ENCODE peak calls at places on chromosomes 3 and 15, in ten cellular contexts. One of them, this sample, is unnamed.

GRCh38 chr3:41418961-41419691 is 219.8 kb downstream of the CTNNB1 start:
- DNase-seq in left ventricle myocardium inferior: no peak
- DNase-seq in T1000: peak
- DNase-seq in nephron progenitor cell: no peak
- DNase-seq in activated CD4-positive, alpha-beta T cell treated with anti-CD3 and anti-CD28 coated beads, Interleukin-2, amount 10 ng/mL, durations not matched to agents 7 days and 5 days: peak
- DNase-seq in left ventricle myocardium superior: no peak
- DNase-seq in B cell: no peak
- DNase-seq in GM12865: no peak
- DNase-seq in WERI-Rb-1: no peak
- DNase-seq in HT-29: no peak
- DNase-seq in this sample: peak

GRCh38 chr15:74007820-74008371 is 13.4 kb downstream of the PML start:
- DNase-seq in T1000: no peak
- DNase-seq in GM12865: peak
- DNase-seq in B cell: peak
- DNase-seq in left ventricle myocardium inferior: no peak
- DNase-seq in HT-29: no peak
- DNase-seq in activated CD4-positive, alpha-beta T cell treated with anti-CD3 and anti-CD28 coated beads, Interleukin-2, amount 10 ng/mL, durations not matched to agents 7 days and 5 days: peak
- DNase-seq in nephron progenitor cell: no peak
- DNase-seq in WERI-Rb-1: no peak
- DNase-seq in left ventricle myocardium superior: no peak
- DNase-seq in this sample: no peak

GRCh38 chr3:190497809-190498208 is 16.1 kb upstream of the IL1RAP start:
- DNase-seq in left ventricle myocardium superior: no peak
- DNase-seq in GM12865: no peak
- DNase-seq in nephron progenitor cell: no peak
- DNase-seq in T1000: no peak
- DNase-seq in activated CD4-positive, alpha-beta T cell treated with anti-CD3 and anti-CD28 coated beads, Interleukin-2, amount 10 ng/mL, durations not matched to agents 7 days and 5 days: no peak
- DNase-seq in WERI-Rb-1: no peak
- DNase-seq in B cell: no peak
- DNase-seq in HT-29: no peak
- DNase-seq in left ventricle myocardium inferior: peak
- DNase-seq in this sample: no peak

GRCh38 chr3:149781216-149781615 is 11.1 kb downstream of the ANKUB1 start:
- DNase-seq in HT-29: no peak
- DNase-seq in WERI-Rb-1: no peak
- DNase-seq in GM12865: peak
- DNase-seq in B cell: peak
- DNase-seq in left ventricle myocardium inferior: no peak
- DNase-seq in activated CD4-positive, alpha-beta T cell treated with anti-CD3 and anti-CD28 coated beads, Interleukin-2, amount 10 ng/mL, durations not matched to agents 7 days and 5 days: no peak
- DNase-seq in left ventricle myocardium superior: no peak
- DNase-seq in T1000: no peak
- DNase-seq in nephron progenitor cell: no peak
- DNase-seq in this sample: no peak

GRCh38 chr3:100825574-100825973 is 116.3 kb downstream of the TFG start:
- DNase-seq in B cell: no peak
- DNase-seq in GM12865: no peak
- DNase-seq in left ventricle myocardium superior: no peak
- DNase-seq in HT-29: no peak
- DNase-seq in WERI-Rb-1: no peak
- DNase-seq in T1000: no peak
- DNase-seq in left ventricle myocardium inferior: no peak
- DNase-seq in nephron progenitor cell: no peak
- DNase-seq in activated CD4-positive, alpha-beta T cell treated with anti-CD3 and anti-CD28 coated beads, Interleukin-2, amount 10 ng/mL, durations not matched to agents 7 days and 5 days: no peak
- DNase-seq in this sample: no peak

GRCh38 chr3:177642042-177642441 is 444.8 kb upstream of the TBL1XR1 start:
- DNase-seq in B cell: no peak
- DNase-seq in left ventricle myocardium superior: no peak
- DNase-seq in left ventricle myocardium inferior: no peak
- DNase-seq in nephron progenitor cell: no peak
- DNase-seq in activated CD4-positive, alpha-beta T cell treated with anti-CD3 and anti-CD28 coated beads, Interleukin-2, amount 10 ng/mL, durations not matched to agents 7 days and 5 days: no peak
- DNase-seq in WERI-Rb-1: no peak
- DNase-seq in T1000: no peak
- DNase-seq in HT-29: no peak
- DNase-seq in GM12865: no peak
- DNase-seq in this sample: no peak

GRCh38 chr3:114775395-114775794 is 371.7 kb downstream of the ZBTB20 start:
- DNase-seq in WERI-Rb-1: no peak
- DNase-seq in left ventricle myocardium inferior: no peak
- DNase-seq in T1000: no peak
- DNase-seq in left ventricle myocardium superior: no peak
- DNase-seq in HT-29: no peak
- DNase-seq in GM12865: no peak
- DNase-seq in activated CD4-positive, alpha-beta T cell treated with anti-CD3 and anti-CD28 coated beads, Interleukin-2, amount 10 ng/mL, durations not matched to agents 7 days and 5 days: no peak
- DNase-seq in B cell: no peak
- DNase-seq in nephron progenitor cell: no peak
- DNase-seq in this sample: peak

GRCh38 chr3:108250626-108251025 is 28.4 kb upstream of the IFT57 start:
- DNase-seq in B cell: no peak
- DNase-seq in left ventricle myocardium inferior: no peak
- DNase-seq in GM12865: no peak
- DNase-seq in activated CD4-positive, alpha-beta T cell treated with anti-CD3 and anti-CD28 coated beads, Interleukin-2, amount 10 ng/mL, durations not matched to agents 7 days and 5 days: no peak
- DNase-seq in left ventricle myocardium superior: no peak
- DNase-seq in WERI-Rb-1: no peak
- DNase-seq in HT-29: peak
- DNase-seq in nephron progenitor cell: no peak
- DNase-seq in T1000: no peak
- DNase-seq in this sample: no peak

GRCh38 chr15:22911306-22911705 is 68.9 kb downstream of the CYFIP1 start:
- DNase-seq in GM12865: no peak
- DNase-seq in B cell: no peak
- DNase-seq in WERI-Rb-1: no peak
- DNase-seq in nephron progenitor cell: no peak
- DNase-seq in HT-29: no peak
- DNase-seq in left ventricle myocardium inferior: no peak
- DNase-seq in left ventricle myocardium superior: no peak
- DNase-seq in T1000: no peak
- DNase-seq in activated CD4-positive, alpha-beta T cell treated with anti-CD3 and anti-CD28 coated beads, Interleukin-2, amount 10 ng/mL, durations not matched to agents 7 days and 5 days: no peak
- DNase-seq in this sample: no peak

This sample was measured in DMS53.